ENCODE peak calls at places on chromosomes 13 and 19, in four cellular contexts. T, K, H and C are unnamed samples.

GRCh38 chr19:13094771-13095392 is 7.8 kb downstream of the LYL1 start:
- DNase-seq in T (no peak), K (no peak), H (no peak), C (no peak)

GRCh38 chr13:113029487-113030258 is 60.7 kb downstream of the MCF2L start:
- DNase-seq in K (no peak), T (no peak), H (peak), C (peak)

GRCh38 chr13:63299995-63300394 is 1884.3 kb upstream of the PCDH20 start:
- DNase-seq in H (no peak), T (no peak), K (no peak), C (no peak)

GRCh38 chr19:23415561-23416191 is 20.4 kb upstream of the ZNF91 start:
- DNase-seq in K (no peak), T (no peak), H (no peak), C (no peak)

GRCh38 chr13:59950201-59950730 is 213.5 kb downstream of the DIAPH3 start:
- DNase-seq in T (no peak), H (no peak), K (no peak), C (no peak)

GRCh38 chr13:51770681-51771417 is 33.1 kb downstream of the DHRS12 start:
- DNase-seq in T (no peak), H (peak), K (no peak), C (no peak)

GRCh38 chr13:51584731-51585191 is 499 bp downstream of the WDFY2 start:
- DNase-seq in K (peak), H (peak), T (peak), C (peak)

GRCh38 chr19:38267780-38268430 is 3.5 kb downstream of the SPINT2 start:
- DNase-seq in K (no peak), T (no peak), H (peak), C (no peak)

GRCh38 chr13:99256283-99256682 is 1.9 kb downstream of the GPR18 start:
- DNase-seq in H (no peak), T (no peak), K (no peak), C (no peak)

GRCh38 chr13:52652980-52653303 is 306 bp downstream of the SUGT1 start:
- DNase-seq in T (no peak), K (peak), H (no peak), C (no peak)

GRCh38 chr13:46526763-46527162 is 26.2 kb upstream of the LRCH1 start:
- DNase-seq in K (no peak), H (no peak), T (no peak), C (no peak)

GRCh38 chr13:19927117-19927734 is 31.3 kb upstream of the ZMYM2 start:
- DNase-seq in H (no peak), K (no peak), T (no peak), C (no peak)

GRCh38 chr13:113767366-113767765 is 8.3 kb downstream of the TMEM255B start:
- DNase-seq in H (no peak), T (no peak), K (no peak), C (no peak)

GRCh38 chr13:28655566-28655965 is 3.4 kb upstream of the POMP start:
- DNase-seq in K (no peak), T (no peak), H (no peak), C (no peak)

GRCh38 chr13:31987535-31988170 is 43.9 kb upstream of the FRY start:
- DNase-seq in H (no peak), K (no peak), T (no peak), C (no peak)

GRCh38 chr19:33290082-33290815 is 12.1 kb downstream of the CEBPA start:
- DNase-seq in H (no peak), T (no peak), K (no peak), C (no peak)

GRCh38 chr19:33778089-33778791 is 18.4 kb upstream of the KCTD15 start:
- DNase-seq in T (peak), K (peak), H (peak), C (peak)

GRCh38 chr19:37763488-37763887 is 15.9 kb downstream of the ZNF573 start:
- DNase-seq in K (no peak), H (no peak), T (no peak), C (no peak)

GRCh38 chr19:5228932-5229777 is 111.5 kb downstream of the PTPRS start:
- DNase-seq in H (no peak), T (no peak), K (no peak), C (no peak)

GRCh38 chr19:13646758-13647157 is 117.6 kb upstream of the MRI1 start:
- DNase-seq in T (no peak), K (no peak), H (no peak), C (no peak)

GRCh38 chr19:5024282-5024681 is 55.4 kb downstream of the KDM4B start:
- DNase-seq in H (no peak), K (no peak), T (no peak), C (no peak)

GRCh38 chr13:92640936-92641335 is 585.7 kb upstream of the GPC6 start:
- DNase-seq in K (no peak), T (no peak), H (no peak), C (no peak)

GRCh38 chr13:99035715-99036114 is 57.9 kb upstream of the DOCK9 start:
- DNase-seq in H (no peak), T (no peak), K (no peak), C (no peak)

GRCh38 chr13:25987987-25988386 is 63.8 kb downstream of the SHISA2 start:
- DNase-seq in H (no peak), K (no peak), T (no peak), C (no peak)

GRCh38 chr19:1269478-1270167 is 491 bp downstream of the CIRBP start:
- DNase-seq in K (peak), H (peak), T (peak), C (peak)
- TF ChIP-seq POLR2AphosphoS5 in K (peak), H (no peak), T (peak), C (peak)

GRCh38 chr19:15331419-15332310 is 674 bp downstream of the BRD4 start:
- DNase-seq in H (peak), K (peak), T (no peak), C (peak)
- TF ChIP-seq POLR2A in H (no peak), K (peak), T (no peak), C (no peak)

GRCh38 chr19:53195265-53195879 is 2.2 kb upstream of the ZNF665 start:
- DNase-seq in T (peak), H (peak), K (peak), C (peak)
- TF ChIP-seq POLR2AphosphoS5 in T (no peak), H (no peak), K (no peak), C (no peak)

GRCh38 chr19:17471410-17472125 is 1.2 kb downstream of the SLC27A1 start:
- DNase-seq in H (no peak), K (no peak), T (no peak), C (no peak)

GRCh38 chr19:17473041-17473440 is 2.7 kb downstream of the SLC27A1 start:
- DNase-seq in K (no peak), T (no peak), H (peak), C (no peak)

GRCh38 chr19:17470204-17470841 is at the start of gene SLC27A1:
- DNase-seq in T (peak), H (peak), K (peak), C (peak)

GRCh38 chr19:17479325-17479791 is 9.0 kb downstream of the SLC27A1 start:
- DNase-seq in H (no peak), T (no peak), K (no peak), C (no peak)

GRCh38 chr19:17475541-17476115 is 5.3 kb downstream of the SLC27A1 start:
- DNase-seq in T (peak), K (no peak), H (peak), C (no peak)
- TF ChIP-seq POLR2A in T (no peak), K (no peak), H (no peak), C (no peak)

GRCh38 chr13:39379667-39380655 is 223.0 kb downstream of the LHFPL6 start:
- DNase-seq in K (no peak), H (no peak), T (no peak), C (no peak)

GRCh38 chr13:39377699-39378098 is 225.3 kb downstream of the LHFPL6 start:
- DNase-seq in K (no peak), T (no peak), H (no peak), C (no peak)

GRCh38 chr13:39379118-39379517 is 223.9 kb downstream of the LHFPL6 start:
- DNase-seq in T (no peak), K (no peak), H (no peak), C (peak)

GRCh38 chr13:39376088-39376487 is 226.9 kb downstream of the LHFPL6 start:
- DNase-seq in T (no peak), K (no peak), H (no peak), C (no peak)

GRCh38 chr13:39378293-39378692 is 224.7 kb downstream of the LHFPL6 start:
- DNase-seq in T (no peak), H (no peak), K (no peak), C (no peak)
- TF ChIP-seq POLR2AphosphoS5 in T (no peak), H (no peak), K (no peak), C (no peak)

DNA sequence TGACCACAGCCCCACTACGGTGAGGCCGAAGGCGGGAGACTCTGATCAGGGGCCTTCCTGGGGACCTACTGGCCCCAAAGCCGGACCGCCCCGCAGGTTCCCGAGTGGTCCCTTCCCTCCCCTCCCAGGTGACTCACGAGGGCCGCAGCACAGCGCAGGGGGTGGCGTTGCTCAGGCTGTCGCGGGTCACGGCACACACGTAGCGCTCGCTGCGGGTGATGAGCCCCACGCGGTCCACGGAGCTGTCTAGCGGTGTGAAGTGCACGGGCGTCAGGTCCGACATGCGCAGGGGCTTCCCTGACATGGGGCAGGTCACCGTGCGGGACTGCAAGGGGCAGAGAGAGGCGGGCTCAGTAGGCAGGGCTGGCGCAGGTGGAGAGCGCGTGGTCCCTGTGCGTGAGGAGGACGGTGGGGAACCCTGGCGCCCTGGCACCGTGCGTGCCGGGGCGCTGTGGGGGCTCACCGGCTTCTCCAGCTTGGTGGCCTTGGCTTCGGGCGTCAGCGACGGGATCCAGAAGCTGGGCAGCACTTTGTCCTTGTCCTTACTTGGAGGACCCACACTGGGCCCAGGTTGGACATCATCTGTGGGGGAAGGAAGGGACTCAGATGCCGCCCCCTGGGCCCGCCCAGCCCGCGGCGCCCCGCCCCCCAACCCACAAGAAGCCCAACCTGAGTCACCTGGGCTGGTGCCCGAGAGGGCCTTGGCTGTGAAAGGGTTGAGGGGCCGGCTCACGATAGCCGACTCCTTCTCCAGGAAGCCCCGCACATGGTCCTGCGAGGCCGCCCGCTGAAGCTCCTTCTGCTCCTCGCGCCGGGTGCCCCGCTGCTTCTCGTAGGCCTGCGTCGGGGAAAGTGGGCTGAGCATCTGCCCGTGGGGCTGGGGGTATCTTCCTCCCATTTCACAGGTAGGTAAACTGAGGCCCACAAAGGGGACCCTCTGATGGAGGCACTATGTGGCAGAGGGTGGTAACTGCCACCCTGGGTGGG is 23.7 kb downstream of the NOSIP start:
- DNase-seq in K (no peak), T (no peak), H (no peak), C (no peak)
- TF ChIP-seq POLR2A in K (no peak), T (no peak), H (no peak), C (no peak)